ENCODE peak calls at places on chromosomes 16 and 17, in nine cellular contexts. One of them, this sample, is unnamed.

GRCh38 chr16:88747588-88748301 is 37.3 kb downstream of the PIEZO1 start:
- DNase-seq in neural progenitor cell: no peak
- DNase-seq in astrocyte of the spinal cord: no peak
- DNase-seq in AG04450: no peak
- DNase-seq in adrenal gland: no peak
- DNase-seq in lower lobe of right lung: no peak
- DNase-seq in bronchial epithelial cell: peak
- DNase-seq in brain microvascular endothelial cell: no peak
- DNase-seq in HFF-Myc: no peak
- DNase-seq in this sample: no peak

GRCh38 chr17:69415431-69415830 is 934 bp downstream of the MAP2K6 start:
- DNase-seq in adrenal gland: no peak
- DNase-seq in neural progenitor cell: no peak
- DNase-seq in brain microvascular endothelial cell: no peak
- DNase-seq in bronchial epithelial cell: no peak
- DNase-seq in lower lobe of right lung: no peak
- DNase-seq in HFF-Myc: no peak
- DNase-seq in astrocyte of the spinal cord: no peak
- DNase-seq in AG04450: no peak
- DNase-seq in this sample: no peak

GRCh38 chr16:72876981-72877373 is 171.0 kb downstream of the ZFHX3 start:
- DNase-seq in AG04450: no peak
- DNase-seq in adrenal gland: no peak
- DNase-seq in bronchial epithelial cell: no peak
- DNase-seq in HFF-Myc: no peak
- DNase-seq in neural progenitor cell: no peak
- DNase-seq in lower lobe of right lung: no peak
- DNase-seq in brain microvascular endothelial cell: peak
- DNase-seq in astrocyte of the spinal cord: peak
- DNase-seq in this sample: no peak

GRCh38 chr17:45759761-45760160 is 24.4 kb upstream of the CRHR1 start:
- DNase-seq in AG04450: no peak
- DNase-seq in lower lobe of right lung: no peak
- DNase-seq in astrocyte of the spinal cord: no peak
- DNase-seq in neural progenitor cell: no peak
- DNase-seq in HFF-Myc: no peak
- DNase-seq in adrenal gland: no peak
- DNase-seq in brain microvascular endothelial cell: no peak
- DNase-seq in bronchial epithelial cell: peak
- DNase-seq in this sample: no peak

GRCh38 chr17:19867654-19868395 is at the start of gene ULK2:
- DNase-seq in AG04450: peak
- DNase-seq in astrocyte of the spinal cord: peak
- DNase-seq in brain microvascular endothelial cell: peak
- DNase-seq in bronchial epithelial cell: peak
- DNase-seq in adrenal gland: peak
- DNase-seq in HFF-Myc: no peak
- DNase-seq in neural progenitor cell: peak
- DNase-seq in lower lobe of right lung: peak
- DNase-seq in this sample: no peak

GRCh38 chr17:65656390-65657250 is 95.2 kb upstream of the AXIN2 start:
- DNase-seq in HFF-Myc: no peak
- DNase-seq in bronchial epithelial cell: no peak
- DNase-seq in adrenal gland: no peak
- DNase-seq in AG04450: no peak
- DNase-seq in neural progenitor cell: no peak
- DNase-seq in astrocyte of the spinal cord: no peak
- DNase-seq in lower lobe of right lung: no peak
- DNase-seq in brain microvascular endothelial cell: no peak
- DNase-seq in this sample: no peak

GRCh38 chr17:61444831-61445230 is 7.4 kb upstream of the TBX4 start:
- DNase-seq in brain microvascular endothelial cell: no peak
- DNase-seq in astrocyte of the spinal cord: peak
- DNase-seq in AG04450: no peak
- DNase-seq in lower lobe of right lung: no peak
- DNase-seq in adrenal gland: no peak
- DNase-seq in bronchial epithelial cell: no peak
- DNase-seq in HFF-Myc: peak
- DNase-seq in neural progenitor cell: no peak
- DNase-seq in this sample: no peak

GRCh38 chr17:63843387-63844292 is 1.2 kb upstream of the SMARCD2 start:
- DNase-seq in neural progenitor cell: no peak
- DNase-seq in AG04450: peak
- DNase-seq in adrenal gland: peak
- DNase-seq in brain microvascular endothelial cell: peak
- DNase-seq in bronchial epithelial cell: no peak
- DNase-seq in HFF-Myc: no peak
- DNase-seq in astrocyte of the spinal cord: peak
- DNase-seq in lower lobe of right lung: peak
- DNase-seq in this sample: no peak

GRCh38 chr16:67560827-67561342 is 1.4 kb upstream of the CTCF start:
- DNase-seq in astrocyte of the spinal cord: no peak
- DNase-seq in brain microvascular endothelial cell: no peak
- DNase-seq in lower lobe of right lung: peak
- DNase-seq in HFF-Myc: no peak
- DNase-seq in AG04450: no peak
- DNase-seq in neural progenitor cell: no peak
- DNase-seq in adrenal gland: peak
- DNase-seq in bronchial epithelial cell: no peak
- DNase-seq in this sample: no peak

GRCh38 chr17:4607773-4608187 is 23.5 kb downstream of the SMTNL2 start:
- DNase-seq in neural progenitor cell: no peak
- DNase-seq in astrocyte of the spinal cord: peak
- DNase-seq in bronchial epithelial cell: no peak
- DNase-seq in lower lobe of right lung: peak
- DNase-seq in brain microvascular endothelial cell: peak
- DNase-seq in AG04450: no peak
- DNase-seq in adrenal gland: peak
- DNase-seq in HFF-Myc: no peak
- DNase-seq in this sample: peak

GRCh38 chr16:19468300-19468699 is 50.6 kb downstream of the TMC5 start:
- DNase-seq in AG04450: no peak
- DNase-seq in adrenal gland: no peak
- DNase-seq in neural progenitor cell: no peak
- DNase-seq in HFF-Myc: no peak
- DNase-seq in astrocyte of the spinal cord: no peak
- DNase-seq in bronchial epithelial cell: no peak
- DNase-seq in lower lobe of right lung: no peak
- DNase-seq in brain microvascular endothelial cell: no peak
- DNase-seq in this sample: no peak

GRCh38 chr16:85331685-85332084 is 219.4 kb upstream of the CIBAR2 start:
- DNase-seq in adrenal gland: no peak
- DNase-seq in bronchial epithelial cell: peak
- DNase-seq in astrocyte of the spinal cord: no peak
- DNase-seq in HFF-Myc: no peak
- DNase-seq in AG04450: no peak
- DNase-seq in brain microvascular endothelial cell: no peak
- DNase-seq in lower lobe of right lung: no peak
- DNase-seq in neural progenitor cell: no peak
- DNase-seq in this sample: no peak

GRCh38 chr17:58006563-58006923 is 503 bp downstream of the SRSF1 start:
- DNase-seq in HFF-Myc: no peak
- DNase-seq in bronchial epithelial cell: peak
- DNase-seq in AG04450: peak
- DNase-seq in neural progenitor cell: peak
- DNase-seq in adrenal gland: peak
- DNase-seq in astrocyte of the spinal cord: peak
- DNase-seq in brain microvascular endothelial cell: peak
- DNase-seq in lower lobe of right lung: peak
- DNase-seq in this sample: no peak

GRCh38 chr17:74314877-74315276 is 11.1 kb upstream of the KIF19 start:
- DNase-seq in lower lobe of right lung: no peak
- DNase-seq in bronchial epithelial cell: no peak
- DNase-seq in AG04450: no peak
- DNase-seq in HFF-Myc: no peak
- DNase-seq in neural progenitor cell: no peak
- DNase-seq in brain microvascular endothelial cell: no peak
- DNase-seq in adrenal gland: no peak
- DNase-seq in astrocyte of the spinal cord: no peak
- DNase-seq in this sample: no peak

GRCh38 chr16:20327444-20328041 is at the start of gene GP2:
- DNase-seq in astrocyte of the spinal cord: no peak
- DNase-seq in HFF-Myc: no peak
- DNase-seq in adrenal gland: no peak
- DNase-seq in AG04450: no peak
- DNase-seq in brain microvascular endothelial cell: no peak
- DNase-seq in bronchial epithelial cell: no peak
- DNase-seq in lower lobe of right lung: no peak
- DNase-seq in neural progenitor cell: peak
- DNase-seq in this sample: no peak

GRCh38 chr17:71460943-71461342 is 659.9 kb upstream of the SOX9 start:
- DNase-seq in bronchial epithelial cell: peak
- DNase-seq in AG04450: no peak
- DNase-seq in brain microvascular endothelial cell: peak
- DNase-seq in neural progenitor cell: peak
- DNase-seq in lower lobe of right lung: no peak
- DNase-seq in HFF-Myc: no peak
- DNase-seq in adrenal gland: no peak
- DNase-seq in astrocyte of the spinal cord: peak
- DNase-seq in this sample: no peak

GRCh38 chr17:13925579-13925978 is 143.7 kb upstream of the COX10 start:
- DNase-seq in brain microvascular endothelial cell: no peak
- DNase-seq in HFF-Myc: no peak
- DNase-seq in astrocyte of the spinal cord: no peak
- DNase-seq in AG04450: no peak
- DNase-seq in neural progenitor cell: no peak
- DNase-seq in adrenal gland: no peak
- DNase-seq in bronchial epithelial cell: no peak
- DNase-seq in lower lobe of right lung: no peak
- DNase-seq in this sample: no peak
- TF ChIP-seq CTCF in brain microvascular endothelial cell: peak
- TF ChIP-seq CTCF in HFF-Myc: peak
- TF ChIP-seq CTCF in astrocyte of the spinal cord: peak
- TF ChIP-seq CTCF in AG04450: no peak
- TF ChIP-seq CTCF in neural progenitor cell: peak
- TF ChIP-seq CTCF in adrenal gland: no peak
- TF ChIP-seq CTCF in bronchial epithelial cell: no peak
- TF ChIP-seq CTCF in lower lobe of right lung: no peak
- TF ChIP-seq CTCF in this sample: peak

GRCh38 chr17:78934681-78935418 is 9.7 kb upstream of the TIMP2 start:
- DNase-seq in HFF-Myc: no peak
- DNase-seq in neural progenitor cell: no peak
- DNase-seq in lower lobe of right lung: no peak
- DNase-seq in astrocyte of the spinal cord: no peak
- DNase-seq in brain microvascular endothelial cell: no peak
- DNase-seq in AG04450: no peak
- DNase-seq in bronchial epithelial cell: no peak
- DNase-seq in adrenal gland: no peak
- DNase-seq in this sample: no peak
- H3K4me3 ChIP-seq in HFF-Myc: no peak
- H3K4me3 ChIP-seq in neural progenitor cell: no peak
- H3K4me3 ChIP-seq in lower lobe of right lung: no peak
- H3K4me3 ChIP-seq in astrocyte of the spinal cord: no peak
- H3K4me3 ChIP-seq in brain microvascular endothelial cell: peak
- H3K4me3 ChIP-seq in AG04450: peak
- H3K4me3 ChIP-seq in bronchial epithelial cell: no peak
- H3K4me3 ChIP-seq in adrenal gland: no peak
- H3K4me3 ChIP-seq in this sample: no peak

DNA sequence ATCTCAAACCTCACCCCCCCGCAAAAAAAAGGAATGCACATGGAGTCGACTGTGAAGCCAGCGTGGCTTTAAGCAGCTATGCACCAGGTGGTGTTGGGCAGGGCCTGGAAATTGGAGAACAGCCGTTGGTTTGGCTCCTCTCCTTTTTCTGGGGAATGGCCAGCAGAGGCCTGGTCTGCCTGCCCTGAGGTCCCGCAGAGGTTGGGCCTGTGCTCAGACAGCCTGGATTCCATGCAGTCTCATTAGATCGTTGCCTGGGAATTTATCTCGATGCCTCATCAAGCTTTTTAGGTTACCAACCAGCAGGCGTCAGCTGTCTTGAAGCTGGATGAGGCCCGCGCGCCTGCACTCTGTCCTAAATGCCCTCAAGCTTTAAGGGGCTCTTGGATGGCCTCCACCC is 9.8 kb downstream of the SLC12A3 start:
- DNase-seq in bronchial epithelial cell: no peak
- DNase-seq in neural progenitor cell: no peak
- DNase-seq in HFF-Myc: no peak
- DNase-seq in lower lobe of right lung: no peak
- DNase-seq in brain microvascular endothelial cell: no peak
- DNase-seq in astrocyte of the spinal cord: peak
- DNase-seq in AG04450: no peak
- DNase-seq in adrenal gland: no peak
- DNase-seq in this sample: no peak
- TF ChIP-seq CTCF in bronchial epithelial cell: no peak
- TF ChIP-seq CTCF in neural progenitor cell: no peak
- TF ChIP-seq CTCF in HFF-Myc: no peak
- TF ChIP-seq CTCF in lower lobe of right lung: no peak
- TF ChIP-seq CTCF in brain microvascular endothelial cell: no peak
- TF ChIP-seq CTCF in astrocyte of the spinal cord: no peak
- TF ChIP-seq CTCF in AG04450: no peak
- TF ChIP-seq CTCF in adrenal gland: no peak
- TF ChIP-seq CTCF in this sample: no peak

GRCh38 chr17:36196099-36196496 is 460 bp downstream of the CCL3L1 start:
- DNase-seq in astrocyte of the spinal cord: no peak
- DNase-seq in neural progenitor cell: no peak
- DNase-seq in adrenal gland: no peak
- DNase-seq in lower lobe of right lung: no peak
- DNase-seq in bronchial epithelial cell: no peak
- DNase-seq in HFF-Myc: no peak
- DNase-seq in brain microvascular endothelial cell: no peak
- DNase-seq in AG04450: no peak
- DNase-seq in this sample: no peak

GRCh38 chr17:36203335-36203734 is 6.8 kb upstream of the CCL3L1 start:
- DNase-seq in adrenal gland: no peak
- DNase-seq in AG04450: no peak
- DNase-seq in lower lobe of right lung: no peak
- DNase-seq in brain microvascular endothelial cell: no peak
- DNase-seq in neural progenitor cell: no peak
- DNase-seq in HFF-Myc: no peak
- DNase-seq in bronchial epithelial cell: no peak
- DNase-seq in astrocyte of the spinal cord: no peak
- DNase-seq in this sample: no peak

GRCh38 chr17:36195474-36196098 is 972 bp downstream of the CCL3L1 start:
- DNase-seq in lower lobe of right lung: no peak
- DNase-seq in brain microvascular endothelial cell: no peak
- DNase-seq in adrenal gland: no peak
- DNase-seq in AG04450: no peak
- DNase-seq in astrocyte of the spinal cord: no peak
- DNase-seq in neural progenitor cell: no peak
- DNase-seq in bronchial epithelial cell: no peak
- DNase-seq in HFF-Myc: no peak
- DNase-seq in this sample: no peak

GRCh38 chr17:36198831-36199465 is 2.4 kb upstream of the CCL3L1 start:
- DNase-seq in neural progenitor cell: no peak
- DNase-seq in astrocyte of the spinal cord: no peak
- DNase-seq in AG04450: no peak
- DNase-seq in brain microvascular endothelial cell: no peak
- DNase-seq in bronchial epithelial cell: no peak
- DNase-seq in lower lobe of right lung: no peak
- DNase-seq in HFF-Myc: no peak
- DNase-seq in adrenal gland: no peak
- DNase-seq in this sample: no peak

GRCh38 chr17:36197389-36197708 is 791 bp upstream of the CCL3L1 start:
- DNase-seq in HFF-Myc: no peak
- DNase-seq in astrocyte of the spinal cord: no peak
- DNase-seq in adrenal gland: no peak
- DNase-seq in lower lobe of right lung: no peak
- DNase-seq in neural progenitor cell: no peak
- DNase-seq in bronchial epithelial cell: no peak
- DNase-seq in AG04450: no peak
- DNase-seq in brain microvascular endothelial cell: no peak
- DNase-seq in this sample: no peak
- H3K4me3 ChIP-seq in HFF-Myc: no peak
- H3K4me3 ChIP-seq in astrocyte of the spinal cord: no peak
- H3K4me3 ChIP-seq in adrenal gland: no peak
- H3K4me3 ChIP-seq in lower lobe of right lung: no peak
- H3K4me3 ChIP-seq in neural progenitor cell: no peak
- H3K4me3 ChIP-seq in bronchial epithelial cell: no peak
- H3K4me3 ChIP-seq in AG04450: no peak
- H3K4me3 ChIP-seq in brain microvascular endothelial cell: no peak
- H3K4me3 ChIP-seq in this sample: no peak

This sample was measured in retinal pigment epithelial cell.